ENCODE peak calls at places on chromosomes 6 and 20, in eight cellular contexts. One of them, this sample, is unnamed.

GRCh38 chr20:33981347-33981746 is 12.4 kb upstream of the RALY start:
- DNase-seq in uterus: no peak
- DNase-seq in A549: no peak
- DNase-seq in AG10803: no peak
- DNase-seq in sigmoid colon: no peak
- DNase-seq in lower lobe of right lung: no peak
- DNase-seq in foreskin fibroblast: no peak
- DNase-seq in thoracic aorta: no peak
- DNase-seq in this sample: no peak

GRCh38 chr6:109202409-109203264 is 107.3 kb downstream of the CEP57L1 start:
- DNase-seq in uterus: no peak
- DNase-seq in A549: no peak
- DNase-seq in AG10803: peak
- DNase-seq in sigmoid colon: no peak
- DNase-seq in lower lobe of right lung: no peak
- DNase-seq in foreskin fibroblast: no peak
- DNase-seq in thoracic aorta: no peak
- DNase-seq in this sample: no peak

GRCh38 chr6:18585032-18585573 is 198.0 kb downstream of the RNF144B start:
- DNase-seq in uterus: no peak
- DNase-seq in A549: peak
- DNase-seq in AG10803: peak
- DNase-seq in sigmoid colon: no peak
- DNase-seq in lower lobe of right lung: no peak
- DNase-seq in foreskin fibroblast: peak
- DNase-seq in thoracic aorta: peak
- DNase-seq in this sample: no peak

GRCh38 chr6:137173501-137173900 is at the start of gene IL22RA2:
- DNase-seq in uterus: no peak
- DNase-seq in A549: no peak
- DNase-seq in AG10803: no peak
- DNase-seq in sigmoid colon: no peak
- DNase-seq in lower lobe of right lung: no peak
- DNase-seq in foreskin fibroblast: no peak
- DNase-seq in thoracic aorta: no peak
- DNase-seq in this sample: no peak

GRCh38 chr6:167906899-167907298 is 80.2 kb downstream of the AFDN start:
- DNase-seq in uterus: peak
- DNase-seq in A549: no peak
- DNase-seq in AG10803: no peak
- DNase-seq in sigmoid colon: no peak
- DNase-seq in lower lobe of right lung: peak
- DNase-seq in foreskin fibroblast: no peak
- DNase-seq in thoracic aorta: no peak
- DNase-seq in this sample: peak

GRCh38 chr6:7463785-7464184 is 74.2 kb downstream of the RIOK1 start:
- DNase-seq in uterus: no peak
- DNase-seq in A549: peak
- DNase-seq in AG10803: peak
- DNase-seq in sigmoid colon: no peak
- DNase-seq in lower lobe of right lung: no peak
- DNase-seq in foreskin fibroblast: peak
- DNase-seq in thoracic aorta: no peak
- DNase-seq in this sample: no peak

GRCh38 chr20:52783769-52784168 is 188.4 kb upstream of the TSHZ2 start:
- DNase-seq in uterus: no peak
- DNase-seq in A549: peak
- DNase-seq in AG10803: no peak
- DNase-seq in sigmoid colon: no peak
- DNase-seq in lower lobe of right lung: no peak
- DNase-seq in foreskin fibroblast: no peak
- DNase-seq in thoracic aorta: no peak
- DNase-seq in this sample: no peak

GRCh38 chr20:9409981-9410380 is 104.4 kb upstream of the LAMP5 start:
- DNase-seq in uterus: no peak
- DNase-seq in A549: no peak
- DNase-seq in AG10803: peak
- DNase-seq in sigmoid colon: no peak
- DNase-seq in lower lobe of right lung: no peak
- DNase-seq in foreskin fibroblast: peak
- DNase-seq in thoracic aorta: no peak
- DNase-seq in this sample: no peak

GRCh38 chr20:36543187-36544133 is 2.1 kb downstream of the MYL9 start:
- DNase-seq in uterus: peak
- DNase-seq in A549: no peak
- DNase-seq in AG10803: peak
- DNase-seq in sigmoid colon: peak
- DNase-seq in lower lobe of right lung: no peak
- DNase-seq in foreskin fibroblast: peak
- DNase-seq in thoracic aorta: peak
- DNase-seq in this sample: no peak

GRCh38 chr6:75673885-75674284 is 72.2 kb downstream of the SENP6 start:
- DNase-seq in uterus: no peak
- DNase-seq in A549: peak
- DNase-seq in AG10803: no peak
- DNase-seq in sigmoid colon: no peak
- DNase-seq in lower lobe of right lung: no peak
- DNase-seq in foreskin fibroblast: no peak
- DNase-seq in thoracic aorta: no peak
- DNase-seq in this sample: no peak

GRCh38 chr6:109033655-109034054 is 61.0 kb downstream of the SESN1 start:
- DNase-seq in uterus: no peak
- DNase-seq in A549: no peak
- DNase-seq in AG10803: no peak
- DNase-seq in sigmoid colon: no peak
- DNase-seq in lower lobe of right lung: no peak
- DNase-seq in foreskin fibroblast: no peak
- DNase-seq in thoracic aorta: no peak
- DNase-seq in this sample: no peak

GRCh38 chr6:130389142-130389541 is 23.3 kb downstream of the TMEM200A start:
- DNase-seq in uterus: no peak
- DNase-seq in A549: no peak
- DNase-seq in AG10803: no peak
- DNase-seq in sigmoid colon: no peak
- DNase-seq in lower lobe of right lung: no peak
- DNase-seq in foreskin fibroblast: no peak
- DNase-seq in thoracic aorta: no peak
- DNase-seq in this sample: no peak

GRCh38 chr20:25139061-25139705 is 56.3 kb upstream of the ENTPD6 start:
- DNase-seq in uterus: no peak
- DNase-seq in A549: peak
- DNase-seq in AG10803: no peak
- DNase-seq in sigmoid colon: no peak
- DNase-seq in lower lobe of right lung: no peak
- DNase-seq in foreskin fibroblast: no peak
- DNase-seq in thoracic aorta: no peak
- DNase-seq in this sample: peak

GRCh38 chr6:121885399-121886152 is 450.1 kb downstream of the GJA1 start:
- DNase-seq in uterus: no peak
- DNase-seq in A549: peak
- DNase-seq in AG10803: peak
- DNase-seq in sigmoid colon: no peak
- DNase-seq in lower lobe of right lung: no peak
- DNase-seq in foreskin fibroblast: peak
- DNase-seq in thoracic aorta: no peak
- DNase-seq in this sample: peak

GRCh38 chr6:79257381-79258205 is 23.1 kb upstream of the HMGN3 start:
- DNase-seq in uterus: no peak
- DNase-seq in A549: no peak
- DNase-seq in AG10803: no peak
- DNase-seq in sigmoid colon: no peak
- DNase-seq in lower lobe of right lung: no peak
- DNase-seq in foreskin fibroblast: peak
- DNase-seq in thoracic aorta: no peak
- DNase-seq in this sample: no peak

GRCh38 chr20:34472246-34472925 is 43.8 kb upstream of the DYNLRB1 start:
- DNase-seq in uterus: no peak
- DNase-seq in A549: no peak
- DNase-seq in AG10803: peak
- DNase-seq in sigmoid colon: no peak
- DNase-seq in lower lobe of right lung: no peak
- DNase-seq in foreskin fibroblast: peak
- DNase-seq in thoracic aorta: no peak
- DNase-seq in this sample: no peak

GRCh38 chr6:148367418-148368024 is 24.9 kb downstream of the SASH1 start:
- DNase-seq in uterus: peak
- DNase-seq in A549: no peak
- DNase-seq in AG10803: peak
- DNase-seq in sigmoid colon: peak
- DNase-seq in lower lobe of right lung: no peak
- DNase-seq in foreskin fibroblast: peak
- DNase-seq in thoracic aorta: no peak
- DNase-seq in this sample: no peak

GRCh38 chr20:47493175-47493953 is 8.3 kb upstream of the NCOA3 start:
- DNase-seq in uterus: peak
- DNase-seq in A549: peak
- DNase-seq in AG10803: peak
- DNase-seq in sigmoid colon: peak
- DNase-seq in lower lobe of right lung: peak
- DNase-seq in foreskin fibroblast: peak
- DNase-seq in thoracic aorta: peak
- DNase-seq in this sample: peak

GRCh38 chr6:124987291-124987690 is 25.1 kb downstream of the RNF217 start:
- DNase-seq in uterus: no peak
- DNase-seq in A549: no peak
- DNase-seq in AG10803: peak
- DNase-seq in sigmoid colon: no peak
- DNase-seq in lower lobe of right lung: no peak
- DNase-seq in foreskin fibroblast: no peak
- DNase-seq in thoracic aorta: no peak
- DNase-seq in this sample: no peak

GRCh38 chr20:17571967-17572638 is 2.2 kb downstream of the DSTN start:
- DNase-seq in uterus: no peak
- DNase-seq in A549: no peak
- DNase-seq in AG10803: no peak
- DNase-seq in sigmoid colon: no peak
- DNase-seq in lower lobe of right lung: no peak
- DNase-seq in foreskin fibroblast: no peak
- DNase-seq in thoracic aorta: no peak
- DNase-seq in this sample: no peak

GRCh38 chr6:25232478-25232877 is 46.7 kb upstream of the CARMIL1 start:
- DNase-seq in uterus: no peak
- DNase-seq in A549: no peak
- DNase-seq in AG10803: peak
- DNase-seq in sigmoid colon: no peak
- DNase-seq in lower lobe of right lung: no peak
- DNase-seq in foreskin fibroblast: peak
- DNase-seq in thoracic aorta: no peak
- DNase-seq in this sample: no peak

DNA sequence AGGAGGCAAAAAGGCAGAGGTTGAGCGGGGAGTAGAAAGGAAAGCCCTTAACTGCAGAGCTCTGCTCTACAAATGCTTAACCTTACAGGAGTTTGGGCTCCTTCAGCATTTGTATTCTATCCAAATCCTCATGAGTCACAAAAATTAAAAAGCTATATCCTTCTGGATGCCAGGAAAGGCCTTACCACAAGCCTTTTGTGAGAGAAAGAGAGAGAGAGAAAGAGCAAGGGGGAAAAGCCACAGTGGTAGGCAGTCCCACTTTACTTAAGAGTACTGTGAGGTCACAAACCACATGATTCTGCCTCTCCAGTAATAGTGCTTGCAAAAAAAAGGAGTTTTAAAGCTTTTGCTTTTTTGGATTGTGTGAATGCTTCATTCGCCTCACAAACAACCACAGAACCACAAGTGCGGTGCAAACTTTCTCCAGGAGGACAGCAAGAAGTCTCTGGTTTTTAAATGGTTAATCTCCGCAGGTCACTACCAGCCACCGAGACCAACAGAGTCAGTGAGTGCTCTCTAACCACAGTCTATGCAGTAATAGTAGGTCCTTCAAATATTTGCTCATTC is at the start of gene RUNX2:
- DNase-seq in uterus: no peak
- DNase-seq in A549: no peak
- DNase-seq in AG10803: peak
- DNase-seq in sigmoid colon: no peak
- DNase-seq in lower lobe of right lung: no peak
- DNase-seq in foreskin fibroblast: peak
- DNase-seq in thoracic aorta: no peak
- DNase-seq in this sample: no peak
- H3K4me3 ChIP-seq in uterus: no peak
- H3K4me3 ChIP-seq in A549: no peak
- H3K4me3 ChIP-seq in AG10803: peak
- H3K4me3 ChIP-seq in sigmoid colon: peak
- H3K4me3 ChIP-seq in lower lobe of right lung: peak
- H3K4me3 ChIP-seq in foreskin fibroblast: peak
- H3K4me3 ChIP-seq in thoracic aorta: peak
- H3K4me3 ChIP-seq in this sample: no peak

GRCh38 chr20:61346996-61347906 is 95.2 kb downstream of the CDH4 start:
- DNase-seq in uterus: no peak
- DNase-seq in A549: no peak
- DNase-seq in AG10803: no peak
- DNase-seq in sigmoid colon: no peak
- DNase-seq in lower lobe of right lung: no peak
- DNase-seq in foreskin fibroblast: no peak
- DNase-seq in thoracic aorta: no peak
- DNase-seq in this sample: no peak
- TF ChIP-seq CTCF in uterus: no peak
- TF ChIP-seq CTCF in A549: no peak
- TF ChIP-seq CTCF in AG10803: no peak
- TF ChIP-seq CTCF in sigmoid colon: no peak
- TF ChIP-seq CTCF in lower lobe of right lung: no peak
- TF ChIP-seq CTCF in foreskin fibroblast: no peak
- TF ChIP-seq CTCF in thoracic aorta: no peak
- TF ChIP-seq CTCF in this sample: no peak

DNA sequence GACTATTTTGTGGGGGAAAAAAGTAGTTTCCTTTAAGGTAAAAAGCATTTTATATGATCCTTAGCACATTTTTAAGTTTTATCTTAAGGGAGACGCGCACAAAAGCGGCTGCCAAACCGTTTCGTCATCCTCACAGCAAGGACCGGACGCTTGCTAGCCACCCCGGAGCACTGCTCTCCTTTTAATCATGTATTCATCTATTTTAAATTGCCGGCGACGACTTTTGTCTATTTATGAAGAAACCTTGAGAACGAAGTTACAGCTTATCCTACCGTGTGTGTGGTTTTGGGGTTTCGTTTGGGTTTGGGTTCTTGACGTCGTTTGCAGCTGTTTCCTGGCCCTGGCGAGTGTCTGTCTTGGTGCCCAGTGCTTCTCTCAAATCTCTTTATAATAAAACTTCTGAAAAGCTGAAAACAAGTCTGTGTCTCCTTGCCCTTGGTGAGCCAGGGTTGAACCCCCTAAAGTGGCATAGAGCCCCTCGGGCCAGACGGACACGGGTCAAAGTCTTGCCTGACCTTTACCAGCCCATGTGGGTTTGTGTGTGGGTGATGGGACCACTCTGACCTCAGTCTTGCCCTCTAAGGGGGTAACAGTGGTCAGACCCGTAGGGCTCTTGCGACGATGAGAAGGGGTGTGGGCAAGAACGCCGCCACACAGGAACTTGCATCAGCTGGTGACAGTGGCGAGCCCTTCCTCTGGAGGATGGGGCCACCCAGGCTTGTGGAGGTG is 117.6 kb downstream of the JPH2 start:
- DNase-seq in uterus: no peak
- DNase-seq in A549: no peak
- DNase-seq in AG10803: no peak
- DNase-seq in sigmoid colon: no peak
- DNase-seq in lower lobe of right lung: no peak
- DNase-seq in foreskin fibroblast: no peak
- DNase-seq in thoracic aorta: no peak
- DNase-seq in this sample: no peak
- H3K4me3 ChIP-seq in uterus: no peak
- H3K4me3 ChIP-seq in A549: no peak
- H3K4me3 ChIP-seq in AG10803: no peak
- H3K4me3 ChIP-seq in sigmoid colon: no peak
- H3K4me3 ChIP-seq in lower lobe of right lung: no peak
- H3K4me3 ChIP-seq in foreskin fibroblast: no peak
- H3K4me3 ChIP-seq in thoracic aorta: no peak
- H3K4me3 ChIP-seq in this sample: no peak

GRCh38 chr20:53957421-53958172 is 112.8 kb downstream of the BCAS1 start:
- DNase-seq in uterus: no peak
- DNase-seq in A549: no peak
- DNase-seq in AG10803: peak
- DNase-seq in sigmoid colon: no peak
- DNase-seq in lower lobe of right lung: no peak
- DNase-seq in foreskin fibroblast: peak
- DNase-seq in thoracic aorta: no peak
- DNase-seq in this sample: no peak
- TF ChIP-seq CTCF in uterus: no peak
- TF ChIP-seq CTCF in A549: no peak
- TF ChIP-seq CTCF in AG10803: peak
- TF ChIP-seq CTCF in sigmoid colon: no peak
- TF ChIP-seq CTCF in lower lobe of right lung: no peak
- TF ChIP-seq CTCF in foreskin fibroblast: peak
- TF ChIP-seq CTCF in thoracic aorta: no peak
- TF ChIP-seq CTCF in this sample: no peak

This sample was measured in LNCaP clone FGC.